ENCODE peak calls at places on chromosomes 16 and 17, in six cellular contexts. One of them, this sample, is unnamed.

GRCh38 chr17:56009795-56010715 is 143.2 kb upstream of the ANKFN1 start:
- DNase-seq in AG09319: no peak
- DNase-seq in Calu3: no peak
- DNase-seq in NCI-H1436: no peak
- DNase-seq in SW 1271: no peak
- DNase-seq in CD4-positive, alpha-beta T cell: no peak
- DNase-seq in this sample: no peak

GRCh38 chr16:64051826-64052225 is 1070.0 kb downstream of the CDH11 start:
- DNase-seq in AG09319: no peak
- DNase-seq in Calu3: no peak
- DNase-seq in CD4-positive, alpha-beta T cell: no peak
- DNase-seq in SW 1271: peak; percentile 19
- DNase-seq in NCI-H1436: no peak
- DNase-seq in this sample: no peak

GRCh38 chr17:80819422-80820164 is 172.0 kb upstream of the CHMP6 start:
- DNase-seq in SW 1271: no peak
- DNase-seq in AG09319: no peak
- DNase-seq in Calu3: no peak
- DNase-seq in CD4-positive, alpha-beta T cell: no peak
- DNase-seq in NCI-H1436: no peak
- DNase-seq in this sample: no peak

GRCh38 chr17:18990331-18990730 is 14.2 kb downstream of the FAM83G start:
- DNase-seq in AG09319: no peak
- DNase-seq in SW 1271: no peak
- DNase-seq in Calu3: no peak
- DNase-seq in NCI-H1436: no peak
- DNase-seq in CD4-positive, alpha-beta T cell: no peak
- DNase-seq in this sample: no peak

GRCh38 chr16:86029131-86029741 is 130.3 kb downstream of the IRF8 start:
- DNase-seq in Calu3: peak; percentile 34
- DNase-seq in SW 1271: no peak
- DNase-seq in CD4-positive, alpha-beta T cell: no peak
- DNase-seq in NCI-H1436: no peak
- DNase-seq in AG09319: peak; percentile 2
- DNase-seq in this sample: no peak

GRCh38 chr16:716250-716607 is 1.3 kb downstream of the METRN start:
- DNase-seq in NCI-H1436: no peak
- DNase-seq in AG09319: no peak
- DNase-seq in Calu3: peak; percentile 77
- DNase-seq in CD4-positive, alpha-beta T cell: no peak
- DNase-seq in SW 1271: peak; percentile 29
- DNase-seq in this sample: no peak

GRCh38 chr16:83929811-83930555 is 23.1 kb upstream of the OSGIN1 start:
- DNase-seq in CD4-positive, alpha-beta T cell: no peak
- DNase-seq in SW 1271: no peak
- DNase-seq in Calu3: no peak
- DNase-seq in AG09319: no peak
- DNase-seq in NCI-H1436: no peak
- DNase-seq in this sample: no peak

GRCh38 chr17:64418506-64419339 is 28.1 kb upstream of the PECAM1 start:
- DNase-seq in SW 1271: peak; percentile 77
- DNase-seq in AG09319: peak; percentile 47
- DNase-seq in NCI-H1436: peak; percentile 70
- DNase-seq in Calu3: peak; percentile 12
- DNase-seq in CD4-positive, alpha-beta T cell: no peak
- DNase-seq in this sample: no peak

GRCh38 chr16:53207810-53208752 is 153.3 kb downstream of the CHD9 start:
- DNase-seq in AG09319: peak; percentile 45
- DNase-seq in SW 1271: peak; percentile 24
- DNase-seq in NCI-H1436: peak; percentile 80
- DNase-seq in CD4-positive, alpha-beta T cell: no peak
- DNase-seq in Calu3: peak; percentile 64
- DNase-seq in this sample: peak; percentile 43

GRCh38 chr16:88743693-88744519 is 37.6 kb downstream of the CTU2 start:
- DNase-seq in AG09319: peak; percentile 16
- DNase-seq in Calu3: peak; percentile 94
- DNase-seq in CD4-positive, alpha-beta T cell: peak; percentile 65
- DNase-seq in SW 1271: peak; percentile 47
- DNase-seq in NCI-H1436: peak; percentile 56
- DNase-seq in this sample: peak; percentile 87

GRCh38 chr16:86317617-86318021 is 192.7 kb upstream of the FOXF1 start:
- DNase-seq in CD4-positive, alpha-beta T cell: no peak
- DNase-seq in NCI-H1436: no peak
- DNase-seq in AG09319: no peak
- DNase-seq in SW 1271: no peak
- DNase-seq in Calu3: no peak
- DNase-seq in this sample: no peak

GRCh38 chr17:6544770-6545169 is 11.6 kb downstream of the PITPNM3 start:
- DNase-seq in Calu3: no peak
- DNase-seq in NCI-H1436: peak; percentile 26
- DNase-seq in SW 1271: no peak
- DNase-seq in AG09319: no peak
- DNase-seq in CD4-positive, alpha-beta T cell: no peak
- DNase-seq in this sample: no peak

GRCh38 chr16:13014516-13014915 is 113.1 kb downstream of the SHISA9 start:
- DNase-seq in NCI-H1436: no peak
- DNase-seq in CD4-positive, alpha-beta T cell: no peak
- DNase-seq in SW 1271: no peak
- DNase-seq in AG09319: no peak
- DNase-seq in Calu3: no peak
- DNase-seq in this sample: no peak

GRCh38 chr17:51045616-51046526 is 74.8 kb downstream of the SPAG9 start:
- DNase-seq in Calu3: no peak
- DNase-seq in SW 1271: no peak
- DNase-seq in NCI-H1436: no peak
- DNase-seq in CD4-positive, alpha-beta T cell: no peak
- DNase-seq in AG09319: no peak
- DNase-seq in this sample: no peak

GRCh38 chr17:46061435-46061834 is 62.4 kb downstream of the STH start:
- DNase-seq in AG09319: no peak
- DNase-seq in CD4-positive, alpha-beta T cell: no peak
- DNase-seq in Calu3: no peak
- DNase-seq in SW 1271: peak; percentile 41
- DNase-seq in NCI-H1436: no peak
- DNase-seq in this sample: no peak